ENCODE peak calls at places on chromosomes 6 and 20, in eight cellular contexts. R, O, A, H, N, M, J and G are unnamed samples.
A peak's percentile ranks its signal among the peaks of the same experiment; 100 is the strongest.

GRCh38 chr20:32201977-32202363 is 5.6 kb downstream of the PLAGL2 start:
- DNase-seq in R (no peak), O (no peak), A (no peak), H (no peak), N (peak; percentile 26), M (no peak), J (no peak), G (no peak)

GRCh38 chr6:130676077-130676772 is 151.0 kb upstream of the SMLR1 start:
- DNase-seq in R (peak; percentile 50), O (no peak), A (peak; percentile 25), H (peak; percentile 30), N (no peak), M (no peak), J (no peak), G (no peak)

GRCh38 chr20:58557713-58558335 is 42.6 kb upstream of the APCDD1L start:
- DNase-seq in R (no peak), O (peak; percentile 54), A (no peak), H (no peak), N (peak; percentile 60), M (no peak), J (no peak), G (no peak)

GRCh38 chr20:14055127-14055742 is 59.9 kb downstream of the MACROD2 start:
- DNase-seq in R (peak; percentile 85), O (peak; percentile 61), A (peak; percentile 74), H (peak; percentile 79), N (peak; percentile 65), M (peak; percentile 51), J (peak; percentile 22), G (peak; percentile 68)

GRCh38 chr20:36063916-36064660 is 90.5 kb upstream of the EPB41L1 start:
- DNase-seq in R (no peak), O (no peak), A (no peak), H (no peak), N (no peak), M (no peak), J (no peak), G (no peak)

GRCh38 chr6:122145246-122145645 is 254.2 kb upstream of the HSF2 start:
- DNase-seq in R (no peak), O (no peak), A (no peak), H (no peak), N (no peak), M (no peak), J (no peak), G (no peak)

GRCh38 chr20:12040261-12040660 is 122.6 kb downstream of the BTBD3 start:
- DNase-seq in R (no peak), O (no peak), A (no peak), H (no peak), N (no peak), M (no peak), J (no peak), G (no peak)

GRCh38 chr6:18055098-18055497 is 67.4 kb downstream of the NHLRC1 start:
- DNase-seq in R (no peak), O (no peak), A (no peak), H (no peak), N (no peak), M (no peak), J (no peak), G (no peak)

GRCh38 chr6:81241717-81242116 is 510.8 kb downstream of the TENT5A start:
- DNase-seq in R (peak; percentile 68), O (peak; percentile 49), A (peak; percentile 49), H (peak; percentile 43), N (peak; percentile 65), M (peak; percentile 22), J (peak; percentile 51), G (peak; percentile 23)

GRCh38 chr20:23082846-23083552 is 3.1 kb downstream of the CD93 start:
- DNase-seq in R (peak; percentile 38), O (no peak), A (no peak), H (no peak), N (no peak), M (no peak), J (no peak), G (peak; percentile 89)

GRCh38 chr20:63071541-63072181 is 64.9 kb upstream of the BHLHE23 start:
- DNase-seq in R (peak; percentile 84), O (peak; percentile 81), A (peak; percentile 11), H (peak; percentile 62), N (peak; percentile 92), M (no peak), J (peak; percentile 41), G (no peak)

GRCh38 chr6:33962186-33962585 is 158.4 kb upstream of the MLN start:
- DNase-seq in R (no peak), O (peak; percentile 15), A (peak; percentile 15), H (no peak), N (peak; percentile 89), M (no peak), J (no peak), G (no peak)

GRCh38 chr6:18053071-18053475 is 65.6 kb upstream of the KIF13A start:
- DNase-seq in R (no peak), O (peak; percentile 75), A (peak; percentile 74), H (no peak), N (peak; percentile 85), M (no peak), J (no peak), G (no peak)

GRCh38 chr6:142627474-142627873 is 317.5 kb downstream of the HIVEP2 start:
- DNase-seq in R (no peak), O (no peak), A (no peak), H (no peak), N (no peak), M (no peak), J (no peak), G (no peak)

GRCh38 chr6:48542191-48542590 is 431.2 kb upstream of the PTCHD4 start:
- DNase-seq in R (no peak), O (no peak), A (peak; percentile 24), H (no peak), N (no peak), M (no peak), J (no peak), G (no peak)

GRCh38 chr6:132648828-132649227 is 10.2 kb downstream of the TAAR1 start:
- DNase-seq in R (no peak), O (no peak), A (no peak), H (no peak), N (no peak), M (no peak), J (no peak), G (peak; percentile 15)

GRCh38 chr20:1423625-1424106 is 30.8 kb upstream of the FKBP1A start:
- DNase-seq in R (peak; percentile 98), O (peak; percentile 69), A (peak; percentile 79), H (peak; percentile 89), N (peak; percentile 78), M (peak; percentile 41), J (peak; percentile 73), G (peak; percentile 37)

GRCh38 chr20:2304180-2304579 is 8.4 kb downstream of the TGM3 start:
- DNase-seq in R (no peak), O (no peak), A (no peak), H (no peak), N (no peak), M (no peak), J (no peak), G (no peak)

GRCh38 chr6:167077241-167077932 is 45.5 kb upstream of the CCR6 start:
- DNase-seq in R (no peak), O (no peak), A (no peak), H (peak; percentile 34), N (no peak), M (no peak), J (no peak), G (no peak)

GRCh38 chr6:106973841-106974336 is 640 bp downstream of the CD24 start:
- DNase-seq in R (peak; percentile 32), O (no peak), A (no peak), H (peak; percentile 80), N (peak; percentile 4), M (no peak), J (no peak), G (no peak)

GRCh38 chr6:126657556-126658129 is 317.7 kb downstream of the CENPW start:
- DNase-seq in R (peak; percentile 64), O (peak; percentile 44), A (peak; percentile 68), H (peak; percentile 33), N (peak; percentile 73), M (peak; percentile 41), J (peak; percentile 23), G (peak; percentile 56)

GRCh38 chr6:36029464-36029863 is 1.9 kb downstream of the MAPK14 start:
- DNase-seq in R (no peak), O (peak; percentile 85), A (peak; percentile 91), H (no peak), N (peak; percentile 84), M (no peak), J (peak; percentile 51), G (peak; percentile 50)

GRCh38 chr20:829531-829930 is 4.0 kb upstream of the FAM110A start:
- DNase-seq in R (no peak), O (peak; percentile 17), A (no peak), H (no peak), N (peak; percentile 57), M (no peak), J (peak; percentile 31), G (no peak)

GRCh38 chr6:53056273-53056672 is 8.9 kb upstream of the FBXO9 start:
- DNase-seq in R (no peak), O (no peak), A (no peak), H (no peak), N (no peak), M (no peak), J (no peak), G (no peak)

GRCh38 chr20:53878262-53879047 is 191.9 kb downstream of the BCAS1 start:
- DNase-seq in R (no peak), O (no peak), A (no peak), H (no peak), N (no peak), M (no peak), J (no peak), G (peak; percentile 73)

GRCh38 chr20:40431112-40431511 is 257.9 kb downstream of the MAFB start:
- DNase-seq in R (no peak), O (no peak), A (no peak), H (no peak), N (no peak), M (no peak), J (no peak), G (no peak)

GRCh38 chr6:108127826-108128225 is 38.0 kb upstream of the NR2E1 start:
- DNase-seq in R (no peak), O (no peak), A (no peak), H (no peak), N (peak; percentile 54), M (no peak), J (no peak), G (no peak)

GRCh38 chr6:134535831-134536230 is 217.9 kb upstream of the SGK1 start:
- DNase-seq in R (no peak), O (peak; percentile 19), A (no peak), H (no peak), N (no peak), M (no peak), J (no peak), G (no peak)
- H2AFZ ChIP-seq in R (no peak overlapping the region), O (no peak overlapping the region), A (no peak overlapping the region), H (no peak overlapping the region), N (no peak overlapping the region), M (no peak overlapping the region), J (no peak overlapping the region), G (no peak overlapping the region)

GRCh38 chr6:75419980-75420379 is 73.6 kb downstream of the FILIP1 start:
- DNase-seq in R (no peak), O (no peak), A (no peak), H (no peak), N (no peak), M (no peak), J (no peak), G (no peak)
- H3K27ac ChIP-seq in R (no peak overlapping the region), O (no peak overlapping the region), A (no peak overlapping the region), H (no peak overlapping the region), N (no peak overlapping the region), M (no peak overlapping the region), J (no peak overlapping the region), G (no peak overlapping the region)

GRCh38 chr6:10528170-10528981 is 7.2 kb downstream of the GCNT2 start:
- DNase-seq in R (no peak), O (peak; percentile 55), A (peak; percentile 76), H (no peak), N (no peak), M (peak; percentile 45), J (peak; percentile 59), G (peak; percentile 85)
- H3K4me3 ChIP-seq in R (no peak overlapping the region), O (peak overlapping the region; percentile 26), A (peak overlapping the region; percentile 34), H (no peak overlapping the region), N (no peak overlapping the region), M (peak overlapping the region; percentile 67), J (peak overlapping the region; percentile 43), G (peak overlapping the region; percentile 61)

GRCh38 chr6:51805517-51805916 is 281.9 kb downstream of the PKHD1 start:
- DNase-seq in R (no peak), O (no peak), A (no peak), H (no peak), N (no peak), M (no peak), J (no peak), G (no peak)
- H2AFZ ChIP-seq in R (no peak overlapping the region), O (no peak overlapping the region), A (no peak overlapping the region), H (no peak overlapping the region), N (no peak overlapping the region), M (no peak overlapping the region), J (no peak overlapping the region), G (no peak overlapping the region)